ENCODE peak calls at places on chromosomes 4 and X, in ten cellular contexts. W is iris pigment epithelial cell; L is HuH-7; E is T-helper 1 cell; G is activated T-helper 9 cell treated with anti-CD3 and anti-CD28 coated beads, Interleukin-2, amount 50 U/mL, for 16 hours; B is GM12865; A is GM19239; U is ACHN; S is NCI-H748 treated with DMSO at 0.1 percent for 48 hours; V is mesothelial cell of epicardium. M is an unnamed sample.
A peak's percentile ranks its signal among the peaks of the same experiment; 100 is the strongest.

GRCh38 chr4:41981456-41981855 is at the start of gene DCAF4L1:
- DNase-seq in W (no peak), L (no peak), E (no peak), G (no peak), B (no peak), A (no peak), U (no peak), S (no peak), V (no peak), M (no peak)

GRCh38 chr4:174156239-174156826 is 127.1 kb downstream of the FBXO8 start:
- DNase-seq in W (peak; percentile 53), L (peak; percentile 36), E (no peak), G (no peak), B (peak; percentile 47), A (peak; percentile 3), U (peak; percentile 68), S (peak; percentile 78), V (no peak), M (peak; percentile 45)

GRCh38 chr4:34664051-34664450 is 1580.3 kb downstream of the ARAP2 start:
- DNase-seq in W (no peak), L (no peak), E (no peak), G (no peak), B (no peak), A (no peak), U (no peak), S (no peak), V (no peak), M (no peak)

GRCh38 chr4:52870225-52870624 is 8.1 kb downstream of the RASL11B start:
- DNase-seq in W (no peak), L (no peak), E (no peak), G (no peak), B (no peak), A (no peak), U (no peak), S (no peak), V (no peak), M (no peak)

GRCh38 chrX:153609917-153610833 is 11.2 kb upstream of the CCNQ start:
- DNase-seq in W (peak; percentile 60), L (peak; percentile 76), E (peak; percentile 58), G (peak; percentile 66), B (peak; percentile 70), A (peak; percentile 60), U (peak; percentile 43), S (peak; percentile 46), V (peak; percentile 57), M (peak; percentile 88)

GRCh38 chr4:905485-906214 is 26.5 kb downstream of the GAK start:
- DNase-seq in W (no peak), L (no peak), E (no peak), G (no peak), B (no peak), A (no peak), U (no peak), S (no peak), V (no peak), M (no peak)

GRCh38 chrX:49956313-49956712 is 33.9 kb downstream of the CLCN5 start:
- DNase-seq in W (no peak), L (no peak), E (no peak), G (no peak), B (no peak), A (no peak), U (no peak), S (no peak), V (no peak), M (no peak)

GRCh38 chr4:8297691-8298485 is 28.3 kb downstream of the HTRA3 start:
- DNase-seq in W (no peak), L (no peak), E (no peak), G (no peak), B (no peak), A (no peak), U (no peak), S (no peak), V (peak; percentile 17), M (no peak)

GRCh38 chr4:118369231-118369630 is 16.4 kb upstream of the PRSS12 start:
- DNase-seq in W (no peak), L (no peak), E (no peak), G (no peak), B (no peak), A (no peak), U (no peak), S (no peak), V (no peak), M (no peak)

GRCh38 chr4:84995386-84995785 is 28.9 kb upstream of the WDFY3 start:
- DNase-seq in W (peak; percentile 26), L (no peak), E (no peak), G (no peak), B (no peak), A (no peak), U (no peak), S (no peak), V (no peak), M (no peak)

GRCh38 chr4:15899511-15899910 is 39.0 kb downstream of the FGFBP1 start:
- DNase-seq in W (no peak), L (no peak), E (no peak), G (no peak), B (no peak), A (no peak), U (no peak), S (no peak), V (no peak), M (no peak)

GRCh38 chrX:39725928-39726619 is 371.7 kb downstream of the BCOR start:
- DNase-seq in W (peak; percentile 76), L (no peak), E (no peak), G (no peak), B (no peak), A (no peak), U (no peak), S (no peak), V (no peak), M (no peak)

GRCh38 chr4:4836044-4836443 is 23.4 kb upstream of the MSX1 start:
- DNase-seq in W (no peak), L (no peak), E (no peak), G (no peak), B (no peak), A (no peak), U (no peak), S (no peak), V (no peak), M (no peak)

GRCh38 chr4:72909461-72909860 is 160.1 kb downstream of the COX18 start:
- DNase-seq in W (no peak), L (peak; percentile 46), E (no peak), G (no peak), B (no peak), A (no peak), U (peak; percentile 30), S (no peak), V (no peak), M (peak; percentile 14)

GRCh38 chrX:30278365-30278764 is 30.8 kb downstream of the NR0B1 start:
- DNase-seq in W (peak; percentile 55), L (no peak), E (no peak), G (no peak), B (no peak), A (no peak), U (peak; percentile 29), S (no peak), V (no peak), M (no peak)

GRCh38 chrX:78725257-78725656 is 22.3 kb upstream of the LPAR4 start:
- DNase-seq in W (no peak), L (no peak), E (no peak), G (no peak), B (no peak), A (no peak), U (no peak), S (no peak), V (no peak), M (no peak)

GRCh38 chr4:117447925-117448324 is 362.5 kb upstream of the TRAM1L1 start:
- DNase-seq in W (no peak), L (no peak), E (no peak), G (no peak), B (peak; percentile 48), A (no peak), U (no peak), S (no peak), V (no peak), M (no peak)

GRCh38 chr4:185562531-185562930 is 27.2 kb upstream of the PDLIM3 start:
- DNase-seq in W (no peak), L (no peak), E (no peak), G (no peak), B (no peak), A (no peak), U (no peak), S (no peak), V (no peak), M (no peak)

GRCh38 chr4:141352328-141352727 is 131.6 kb downstream of the ZNF330 start:
- DNase-seq in W (no peak), L (no peak), E (no peak), G (no peak), B (no peak), A (no peak), U (no peak), S (no peak), V (no peak), M (no peak)

GRCh38 chrX:141638601-141639000 is 49.1 kb downstream of the SPANXA2 start:
- DNase-seq in W (no peak), L (no peak), E (no peak), G (no peak), B (no peak), A (no peak), U (no peak), S (no peak), V (no peak), M (no peak)

GRCh38 chr4:37763831-37764230 is 62.7 kb upstream of the PGM2 start:
- DNase-seq in W (no peak), L (no peak), E (no peak), G (no peak), B (no peak), A (no peak), U (no peak), S (no peak), V (no peak), M (no peak)

GRCh38 chr4:71004281-71004851 is 10.9 kb downstream of the DCK start:
- DNase-seq in W (no peak), L (no peak), E (peak; percentile 19), G (no peak), B (peak; percentile 78), A (no peak), U (no peak), S (no peak), V (no peak), M (no peak)

GRCh38 chrX:154043003-154043402 is 23.3 kb upstream of the IRAK1 start:
- DNase-seq in W (peak; percentile 83), L (no peak), E (no peak), G (no peak), B (no peak), A (no peak), U (no peak), S (no peak), V (no peak), M (no peak)

GRCh38 chr4:66564901-66565648 is 894.8 kb upstream of the EPHA5 start:
- DNase-seq in W (peak; percentile 82), L (no peak), E (no peak), G (no peak), B (no peak), A (no peak), U (no peak), S (no peak), V (no peak), M (peak; percentile 60)

GRCh38 chr4:155973639-155974475 is 20.2 kb upstream of the CTSO start:
- DNase-seq in W (peak; percentile 63), L (no peak), E (no peak), G (no peak), B (peak; percentile 10), A (no peak), U (no peak), S (no peak), V (no peak), M (no peak)

GRCh38 chr4:18292411-18292810 is 270.9 kb upstream of the LCORL start:
- DNase-seq in W (no peak), L (no peak), E (no peak), G (no peak), B (no peak), A (no peak), U (no peak), S (no peak), V (no peak), M (no peak)

GRCh38 chrX:54423161-54423888 is 16.9 kb upstream of the TSR2 start:
- DNase-seq in W (peak; percentile 9), L (peak; percentile 32), E (no peak), G (no peak), B (peak; percentile 12), A (no peak), U (no peak), S (no peak), V (no peak), M (no peak)

GRCh38 chrX:96181571-96181970 is 503.1 kb upstream of the DIAPH2 start:
- DNase-seq in W (no peak), L (no peak), E (no peak), G (no peak), B (no peak), A (no peak), U (no peak), S (no peak), V (no peak), M (no peak)